ENCODE peak calls at places on chromosomes 1 and 21, in five cellular contexts. One of them, this sample, is unnamed.

GRCh38 chr1:16459503-16459902 is 19.0 kb downstream of the NECAP2 start:
- DNase-seq in Panc1: no peak
- DNase-seq in GM12878: no peak
- DNase-seq in SK-N-SH: no peak
- DNase-seq in HL-60: no peak
- DNase-seq in this sample: no peak

GRCh38 chr1:42927920-42928505 is 30.7 kb downstream of the SLC2A1 start:
- DNase-seq in Panc1: no peak
- DNase-seq in GM12878: no peak
- DNase-seq in SK-N-SH: no peak
- DNase-seq in HL-60: no peak
- DNase-seq in this sample: no peak

GRCh38 chr1:226711976-226712778 is 26.9 kb downstream of the ITPKB start:
- DNase-seq in Panc1: no peak
- DNase-seq in GM12878: no peak
- DNase-seq in SK-N-SH: no peak
- DNase-seq in HL-60: no peak
- DNase-seq in this sample: no peak

GRCh38 chr1:99963041-99963795 is 6.6 kb upstream of the SLC35A3 start:
- DNase-seq in Panc1: no peak
- DNase-seq in GM12878: no peak
- DNase-seq in SK-N-SH: no peak
- DNase-seq in HL-60: no peak
- DNase-seq in this sample: no peak

GRCh38 chr1:52632732-52633290 is at the start of gene SHISAL2A:
- DNase-seq in Panc1: no peak
- DNase-seq in GM12878: no peak
- DNase-seq in SK-N-SH: peak; percentile 87
- DNase-seq in HL-60: no peak
- DNase-seq in this sample: peak; percentile 84

GRCh38 chr1:26697441-26697977 is 1.7 kb downstream of the ARID1A start:
- DNase-seq in Panc1: no peak
- DNase-seq in GM12878: no peak
- DNase-seq in SK-N-SH: peak; percentile 44
- DNase-seq in HL-60: no peak
- DNase-seq in this sample: no peak

GRCh38 chr1:24385160-24385939 is 28.2 kb downstream of the STPG1 start:
- DNase-seq in Panc1: no peak
- DNase-seq in GM12878: no peak
- DNase-seq in SK-N-SH: no peak
- DNase-seq in HL-60: no peak
- DNase-seq in this sample: peak; percentile 84

GRCh38 chr1:151370211-151370911 is 2.1 kb downstream of the SELENBP1 start:
- DNase-seq in Panc1: no peak
- DNase-seq in GM12878: no peak
- DNase-seq in SK-N-SH: no peak
- DNase-seq in HL-60: peak; percentile 81
- DNase-seq in this sample: no peak

GRCh38 chr1:40625476-40626382 is 39.8 kb downstream of the RIMS3 start:
- DNase-seq in Panc1: no peak
- DNase-seq in GM12878: no peak
- DNase-seq in SK-N-SH: no peak
- DNase-seq in HL-60: no peak
- DNase-seq in this sample: no peak

GRCh38 chr1:19689856-19690255 is 25.2 kb downstream of the HTR6 start:
- DNase-seq in Panc1: no peak
- DNase-seq in GM12878: no peak
- DNase-seq in SK-N-SH: no peak
- DNase-seq in HL-60: no peak
- DNase-seq in this sample: no peak

GRCh38 chr1:115214098-115214497 is 124.0 kb downstream of the NGF start:
- DNase-seq in Panc1: no peak
- DNase-seq in GM12878: no peak
- DNase-seq in SK-N-SH: no peak
- DNase-seq in HL-60: no peak
- DNase-seq in this sample: no peak

GRCh38 chr1:51784997-51785421 is 93.5 kb downstream of the NRDC start:
- DNase-seq in Panc1: no peak
- DNase-seq in GM12878: no peak
- DNase-seq in SK-N-SH: no peak
- DNase-seq in HL-60: no peak
- DNase-seq in this sample: no peak

GRCh38 chr1:200929530-200930278 is 35.0 kb downstream of the INAVA start:
- DNase-seq in Panc1: no peak
- DNase-seq in GM12878: no peak
- DNase-seq in SK-N-SH: no peak
- DNase-seq in HL-60: no peak
- DNase-seq in this sample: no peak

GRCh38 chr1:246809473-246809872 is 85.3 kb downstream of the SCCPDH start:
- DNase-seq in Panc1: no peak
- DNase-seq in GM12878: no peak
- DNase-seq in SK-N-SH: no peak
- DNase-seq in HL-60: no peak
- DNase-seq in this sample: no peak

GRCh38 chr1:201640624-201641023 is 101.7 kb downstream of the NAV1 start:
- DNase-seq in Panc1: no peak
- DNase-seq in GM12878: no peak
- DNase-seq in SK-N-SH: no peak
- DNase-seq in HL-60: no peak
- DNase-seq in this sample: no peak

GRCh38 chr1:168811213-168811612 is 82.2 kb upstream of the DPT start:
- DNase-seq in Panc1: no peak
- DNase-seq in GM12878: no peak
- DNase-seq in SK-N-SH: no peak
- DNase-seq in HL-60: no peak
- DNase-seq in this sample: no peak

GRCh38 chr1:67647036-67647798 is 37.8 kb upstream of the GADD45A start:
- DNase-seq in Panc1: no peak
- DNase-seq in GM12878: no peak
- DNase-seq in SK-N-SH: peak; percentile 64
- DNase-seq in HL-60: no peak
- DNase-seq in this sample: no peak

GRCh38 chr21:38968887-38969543 is 163.3 kb downstream of the ETS2 start:
- DNase-seq in Panc1: no peak
- DNase-seq in GM12878: no peak
- DNase-seq in SK-N-SH: no peak
- DNase-seq in HL-60: no peak
- DNase-seq in this sample: no peak

GRCh38 chr1:151478140-151478812 is 19.0 kb upstream of the POGZ start:
- DNase-seq in Panc1: no peak
- DNase-seq in GM12878: no peak
- DNase-seq in SK-N-SH: no peak
- DNase-seq in HL-60: no peak
- DNase-seq in this sample: no peak

GRCh38 chr1:234226106-234226818 is 147.0 kb upstream of the COA6 start:
- DNase-seq in Panc1: no peak
- DNase-seq in GM12878: no peak
- DNase-seq in SK-N-SH: no peak
- DNase-seq in HL-60: no peak
- DNase-seq in this sample: peak; percentile 63

DNA sequence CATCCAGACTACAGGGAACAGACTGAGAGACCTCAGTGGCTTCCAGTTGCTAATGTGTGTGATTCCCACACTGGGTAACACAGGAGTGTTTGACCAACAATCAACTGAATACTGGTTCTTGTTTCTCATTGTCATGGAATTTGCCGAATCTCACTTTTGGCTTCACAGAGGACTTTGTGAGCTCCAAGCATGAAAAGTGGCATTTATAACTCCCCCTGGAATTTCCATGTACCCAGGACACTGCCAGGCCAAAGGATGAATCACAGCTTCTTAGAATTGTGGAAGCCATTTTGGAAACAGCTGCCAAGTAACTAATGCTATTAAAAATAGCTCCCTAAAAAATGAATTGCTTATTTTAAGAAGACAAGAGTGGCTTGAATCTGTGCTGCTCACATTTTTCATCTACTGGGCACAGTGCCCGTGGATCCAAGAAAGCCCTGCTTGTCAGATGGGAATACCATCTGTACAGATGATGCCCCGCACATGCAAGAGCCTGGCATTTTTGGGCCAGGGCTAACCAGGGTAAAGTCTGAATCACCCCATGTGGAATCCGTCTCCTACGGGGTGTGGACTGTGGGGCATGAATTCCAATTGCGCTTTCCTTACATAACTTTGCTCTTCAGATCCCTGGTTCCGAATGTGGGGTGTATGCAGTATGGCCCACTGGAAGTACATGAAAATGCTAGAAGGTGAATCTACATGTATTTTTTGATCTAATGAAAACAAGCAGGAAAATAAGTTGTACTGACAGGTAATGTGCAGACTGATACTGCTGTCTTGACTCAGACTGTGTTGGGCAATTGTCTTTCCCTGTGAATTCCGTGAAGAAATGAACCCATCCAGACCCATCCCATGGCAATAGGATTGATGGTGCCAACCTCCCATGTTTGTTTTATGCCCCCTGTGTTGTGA is 487.3 kb downstream of the SIPA1L2 start:
- DNase-seq in Panc1: no peak
- DNase-seq in GM12878: no peak
- DNase-seq in SK-N-SH: peak; percentile 6
- DNase-seq in HL-60: no peak
- DNase-seq in this sample: peak; percentile 56
- TF ChIP-seq REST in Panc1: no peak
- TF ChIP-seq REST in GM12878: no peak
- TF ChIP-seq REST in SK-N-SH: peak; percentile 56
- TF ChIP-seq REST in HL-60: no peak
- TF ChIP-seq REST in this sample: no peak

GRCh38 chr1:77313491-77313890 is 31.7 kb downstream of the AK5 start:
- DNase-seq in Panc1: no peak
- DNase-seq in GM12878: no peak
- DNase-seq in SK-N-SH: peak; percentile 12
- DNase-seq in HL-60: peak; percentile 37
- DNase-seq in this sample: peak; percentile 80
- TF ChIP-seq REST in Panc1: no peak
- TF ChIP-seq REST in GM12878: no peak
- TF ChIP-seq REST in SK-N-SH: no peak
- TF ChIP-seq REST in HL-60: peak; percentile 45
- TF ChIP-seq REST in this sample: no peak

DNA sequence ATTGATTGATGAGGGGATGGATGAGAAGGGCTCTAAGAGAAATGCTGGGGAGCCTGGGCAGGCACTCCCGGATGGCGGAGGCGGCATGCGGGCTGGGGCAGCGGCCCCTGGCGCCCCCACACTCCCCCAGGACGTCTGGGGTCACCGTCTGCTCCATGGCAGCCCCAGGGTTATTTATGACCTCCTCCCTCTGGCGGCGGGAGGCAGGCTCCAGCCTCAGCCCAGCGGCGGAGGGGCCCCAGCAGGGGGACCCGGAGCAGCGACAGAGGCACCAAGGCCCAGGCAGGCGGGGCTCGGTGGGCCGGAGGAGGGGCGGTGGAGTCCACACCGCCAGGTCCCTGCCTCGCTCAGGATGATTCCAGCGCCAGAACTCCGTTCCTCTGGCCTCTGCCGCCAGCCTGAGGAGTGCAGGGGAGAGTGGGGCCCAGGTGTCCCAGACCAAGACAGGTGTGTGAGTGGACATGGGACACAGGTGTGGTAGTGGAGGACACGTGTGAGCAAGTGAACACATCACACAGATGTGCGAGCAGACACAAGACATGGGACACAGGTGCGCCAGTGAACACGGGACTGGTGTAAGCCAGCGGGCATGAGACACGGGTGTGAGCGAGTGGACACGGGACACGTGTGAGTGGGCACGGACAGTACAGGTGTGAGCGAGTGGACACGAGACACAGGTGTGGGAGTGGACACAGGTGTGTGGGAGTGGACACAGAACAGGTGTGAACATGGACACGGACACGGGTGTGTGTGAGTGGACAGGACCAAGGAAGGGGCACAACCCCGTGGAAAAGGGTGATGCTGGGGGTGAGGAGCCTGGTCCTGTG is 2.5 kb upstream of the SAMD11 start:
- DNase-seq in Panc1: no peak
- DNase-seq in GM12878: no peak
- DNase-seq in SK-N-SH: peak; percentile 92
- DNase-seq in HL-60: peak; percentile 52
- DNase-seq in this sample: peak; percentile 91
- TF ChIP-seq REST in Panc1: no peak
- TF ChIP-seq REST in GM12878: no peak
- TF ChIP-seq REST in SK-N-SH: peak; percentile 18
- TF ChIP-seq REST in HL-60: no peak
- TF ChIP-seq REST in this sample: no peak

GRCh38 chr1:25527226-25527846 is 16.1 kb upstream of the LDLRAP1 start:
- DNase-seq in Panc1: no peak
- DNase-seq in GM12878: no peak
- DNase-seq in SK-N-SH: no peak
- DNase-seq in HL-60: no peak
- DNase-seq in this sample: no peak
- TF ChIP-seq REST in Panc1: no peak
- TF ChIP-seq REST in GM12878: no peak
- TF ChIP-seq REST in SK-N-SH: no peak
- TF ChIP-seq REST in HL-60: no peak
- TF ChIP-seq REST in this sample: no peak

DNA sequence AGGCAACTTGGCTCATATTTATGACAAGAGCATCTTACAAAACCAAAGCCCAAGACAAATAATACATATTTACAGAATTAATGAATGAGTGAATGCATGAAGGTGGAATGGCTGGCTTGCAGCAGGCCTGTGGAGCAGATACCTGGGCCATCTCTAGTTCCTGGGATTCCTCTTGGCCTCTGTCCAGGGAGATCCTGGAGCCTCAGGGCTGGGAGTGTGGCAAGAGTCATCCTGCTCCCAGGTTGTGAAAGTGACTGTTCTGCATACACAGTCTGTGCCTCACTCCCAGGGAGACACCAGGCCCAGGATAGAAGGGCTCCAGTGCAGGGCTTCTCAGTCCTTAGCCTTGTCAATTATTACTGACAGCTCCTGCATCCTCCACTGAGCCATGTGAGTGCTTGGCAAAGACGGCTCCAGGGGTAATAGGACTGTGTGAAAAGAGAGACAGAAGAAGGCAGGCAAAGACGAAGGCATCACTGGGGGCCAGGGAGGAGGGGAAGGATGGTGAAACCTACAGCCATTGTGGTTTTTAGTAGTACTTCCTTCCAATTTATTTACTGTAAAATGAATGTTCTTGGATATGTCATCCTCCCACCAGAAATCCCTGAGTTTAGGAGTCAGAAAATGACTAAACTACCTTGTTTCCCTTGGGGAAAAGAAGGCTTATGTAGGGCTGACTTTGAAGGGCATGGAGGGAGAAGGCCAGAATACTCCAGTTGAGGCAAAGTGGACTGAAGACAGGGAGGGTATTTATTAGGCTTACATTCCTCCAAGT is 14.3 kb upstream of the KPRP start:
- DNase-seq in Panc1: no peak
- DNase-seq in GM12878: no peak
- DNase-seq in SK-N-SH: no peak
- DNase-seq in HL-60: no peak
- DNase-seq in this sample: no peak
- TF ChIP-seq REST in Panc1: no peak
- TF ChIP-seq REST in GM12878: no peak
- TF ChIP-seq REST in SK-N-SH: no peak
- TF ChIP-seq REST in HL-60: no peak
- TF ChIP-seq REST in this sample: no peak

GRCh38 chr1:235902638-235903542 is 36.2 kb upstream of the LYST start:
- DNase-seq in Panc1: peak; percentile 86
- DNase-seq in GM12878: no peak
- DNase-seq in SK-N-SH: no peak
- DNase-seq in HL-60: no peak
- DNase-seq in this sample: no peak
- TF ChIP-seq REST in Panc1: no peak
- TF ChIP-seq REST in GM12878: no peak
- TF ChIP-seq REST in SK-N-SH: no peak
- TF ChIP-seq REST in HL-60: no peak
- TF ChIP-seq REST in this sample: no peak

GRCh38 chr1:214727274-214727673 is 124.3 kb downstream of the CENPF start:
- DNase-seq in Panc1: no peak
- DNase-seq in GM12878: no peak
- DNase-seq in SK-N-SH: no peak
- DNase-seq in HL-60: no peak
- DNase-seq in this sample: peak; percentile 68
- TF ChIP-seq REST in Panc1: no peak
- TF ChIP-seq REST in GM12878: no peak
- TF ChIP-seq REST in SK-N-SH: no peak
- TF ChIP-seq REST in HL-60: no peak
- TF ChIP-seq REST in this sample: no peak